ENCODE peak calls at places on chromosome 14, in seven cellular contexts. One of them, this sample, is unnamed.

GRCh38 chr14:95523818-95524448 is 7.5 kb upstream of the SYNE3 start:
- DNase-seq in iPS DF 6.9: no peak
- DNase-seq in lung: peak
- DNase-seq in HCT116: no peak
- DNase-seq in PC-3: no peak
- DNase-seq in fibroblast of lung: no peak
- DNase-seq in AG04450: peak
- DNase-seq in this sample: no peak

GRCh38 chr14:69355955-69356321 is 42.2 kb downstream of the ERH start:
- DNase-seq in AG04450: no peak
- DNase-seq in iPS DF 6.9: no peak
- DNase-seq in HCT116: no peak
- DNase-seq in lung: no peak
- DNase-seq in fibroblast of lung: peak
- DNase-seq in PC-3: peak
- DNase-seq in this sample: no peak

GRCh38 chr14:69105326-69105725 is 47.6 kb downstream of the DCAF5 start:
- DNase-seq in lung: no peak
- DNase-seq in AG04450: no peak
- DNase-seq in HCT116: peak
- DNase-seq in PC-3: peak
- DNase-seq in iPS DF 6.9: no peak
- DNase-seq in fibroblast of lung: peak
- DNase-seq in this sample: no peak

GRCh38 chr14:93747102-93747501 is 41.2 kb downstream of the PRIMA1 start:
- DNase-seq in PC-3: no peak
- DNase-seq in HCT116: no peak
- DNase-seq in lung: no peak
- DNase-seq in iPS DF 6.9: no peak
- DNase-seq in AG04450: no peak
- DNase-seq in fibroblast of lung: no peak
- DNase-seq in this sample: no peak

GRCh38 chr14:23033801-23034497 is 751 bp downstream of the PSMB5 start:
- DNase-seq in HCT116: no peak
- DNase-seq in fibroblast of lung: no peak
- DNase-seq in PC-3: no peak
- DNase-seq in iPS DF 6.9: no peak
- DNase-seq in AG04450: no peak
- DNase-seq in lung: no peak
- DNase-seq in this sample: no peak

GRCh38 chr14:99995700-99996356 is 69.4 kb upstream of the EVL start:
- DNase-seq in fibroblast of lung: peak
- DNase-seq in AG04450: no peak
- DNase-seq in iPS DF 6.9: peak
- DNase-seq in lung: peak
- DNase-seq in HCT116: peak
- DNase-seq in PC-3: peak
- DNase-seq in this sample: peak

GRCh38 chr14:52068741-52069616 is at the start of gene NID2:
- DNase-seq in AG04450: peak
- DNase-seq in PC-3: peak
- DNase-seq in lung: peak
- DNase-seq in HCT116: no peak
- DNase-seq in iPS DF 6.9: peak
- DNase-seq in fibroblast of lung: peak
- DNase-seq in this sample: peak

GRCh38 chr14:35766700-35767082 is 42.4 kb downstream of the RALGAPA1 start:
- DNase-seq in fibroblast of lung: no peak
- DNase-seq in AG04450: no peak
- DNase-seq in iPS DF 6.9: no peak
- DNase-seq in HCT116: no peak
- DNase-seq in PC-3: no peak
- DNase-seq in lung: no peak
- DNase-seq in this sample: no peak

GRCh38 chr14:44529026-44529425 is 21.9 kb upstream of the FSCB start:
- DNase-seq in fibroblast of lung: peak
- DNase-seq in lung: no peak
- DNase-seq in AG04450: no peak
- DNase-seq in iPS DF 6.9: no peak
- DNase-seq in PC-3: peak
- DNase-seq in HCT116: no peak
- DNase-seq in this sample: no peak

GRCh38 chr14:106844608-106845285 is 1318.4 kb downstream of the TMEM121 start:
- DNase-seq in HCT116: no peak
- DNase-seq in fibroblast of lung: no peak
- DNase-seq in AG04450: no peak
- DNase-seq in lung: peak
- DNase-seq in PC-3: peak
- DNase-seq in iPS DF 6.9: no peak
- DNase-seq in this sample: no peak

GRCh38 chr14:21668377-21668776 is 5.2 kb downstream of the OR4E1 start:
- DNase-seq in fibroblast of lung: no peak
- DNase-seq in PC-3: peak
- DNase-seq in iPS DF 6.9: no peak
- DNase-seq in HCT116: no peak
- DNase-seq in AG04450: no peak
- DNase-seq in lung: no peak
- DNase-seq in this sample: peak

GRCh38 chr14:102683399-102684275 is 91.2 kb downstream of the RCOR1 start:
- DNase-seq in PC-3: no peak
- DNase-seq in fibroblast of lung: no peak
- DNase-seq in lung: no peak
- DNase-seq in AG04450: no peak
- DNase-seq in iPS DF 6.9: no peak
- DNase-seq in HCT116: no peak
- DNase-seq in this sample: no peak

GRCh38 chr14:29805415-29806123 is 122.1 kb downstream of the PRKD1 start:
- DNase-seq in AG04450: peak
- DNase-seq in HCT116: no peak
- DNase-seq in PC-3: peak
- DNase-seq in lung: peak
- DNase-seq in fibroblast of lung: peak
- DNase-seq in iPS DF 6.9: no peak
- DNase-seq in this sample: peak

GRCh38 chr14:94940263-94940993 is 170.5 kb upstream of the GSC start:
- DNase-seq in fibroblast of lung: no peak
- DNase-seq in iPS DF 6.9: no peak
- DNase-seq in PC-3: no peak
- DNase-seq in HCT116: no peak
- DNase-seq in lung: no peak
- DNase-seq in AG04450: no peak
- DNase-seq in this sample: no peak

GRCh38 chr14:34951286-34951685 is 31.5 kb upstream of the SRP54 start:
- DNase-seq in PC-3: no peak
- DNase-seq in iPS DF 6.9: no peak
- DNase-seq in HCT116: no peak
- DNase-seq in AG04450: no peak
- DNase-seq in lung: no peak
- DNase-seq in fibroblast of lung: peak
- DNase-seq in this sample: no peak

GRCh38 chr14:95185452-95186392 is 28.4 kb upstream of the DICER1 start:
- DNase-seq in HCT116: no peak
- DNase-seq in AG04450: no peak
- DNase-seq in iPS DF 6.9: no peak
- DNase-seq in fibroblast of lung: peak
- DNase-seq in PC-3: no peak
- DNase-seq in lung: peak
- DNase-seq in this sample: no peak

GRCh38 chr14:96567289-96567899 is 65.2 kb downstream of the PAPOLA start:
- DNase-seq in fibroblast of lung: peak
- DNase-seq in iPS DF 6.9: no peak
- DNase-seq in PC-3: peak
- DNase-seq in AG04450: peak
- DNase-seq in HCT116: no peak
- DNase-seq in lung: no peak
- DNase-seq in this sample: no peak

GRCh38 chr14:68866991-68867533 is 74.2 kb upstream of the ZFP36L1 start:
- DNase-seq in fibroblast of lung: no peak
- DNase-seq in PC-3: no peak
- DNase-seq in lung: no peak
- DNase-seq in HCT116: no peak
- DNase-seq in AG04450: no peak
- DNase-seq in iPS DF 6.9: no peak
- DNase-seq in this sample: peak

GRCh38 chr14:83485591-83485990 is 1951.9 kb upstream of the SEL1L start:
- DNase-seq in lung: no peak
- DNase-seq in AG04450: no peak
- DNase-seq in fibroblast of lung: no peak
- DNase-seq in iPS DF 6.9: no peak
- DNase-seq in PC-3: no peak
- DNase-seq in HCT116: no peak
- DNase-seq in this sample: no peak

GRCh38 chr14:66508846-66509621 is 1.1 kb downstream of the GPHN start:
- DNase-seq in fibroblast of lung: peak
- DNase-seq in iPS DF 6.9: no peak
- DNase-seq in AG04450: no peak
- DNase-seq in lung: peak
- DNase-seq in HCT116: no peak
- DNase-seq in PC-3: peak
- DNase-seq in this sample: peak

DNA sequence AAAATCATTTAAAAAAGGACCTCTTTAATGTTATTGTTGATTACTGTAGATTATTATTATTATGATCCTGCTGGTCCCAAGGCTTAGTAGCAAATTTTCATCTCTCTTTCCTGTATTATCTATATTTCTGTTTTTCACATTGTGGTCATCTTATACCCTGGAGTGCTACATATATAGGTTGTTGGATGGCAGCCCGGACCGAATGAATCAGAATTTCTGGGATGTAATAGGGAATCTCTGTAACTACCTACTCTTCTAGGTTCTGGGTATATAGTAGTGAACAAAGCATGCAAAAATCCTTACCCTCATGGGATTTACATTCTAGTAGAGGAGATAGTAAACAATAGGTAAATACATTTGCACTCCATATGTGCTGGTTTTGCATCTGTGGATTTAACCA is 31.4 kb downstream of the NUBPL start:
- DNase-seq in lung: no peak
- DNase-seq in AG04450: no peak
- DNase-seq in iPS DF 6.9: no peak
- DNase-seq in fibroblast of lung: peak
- DNase-seq in PC-3: peak
- DNase-seq in HCT116: no peak
- DNase-seq in this sample: no peak
- H3K27ac ChIP-seq in lung: no peak
- H3K27ac ChIP-seq in AG04450: no peak
- H3K27ac ChIP-seq in iPS DF 6.9: no peak
- H3K27ac ChIP-seq in fibroblast of lung: no peak
- H3K27ac ChIP-seq in PC-3: no peak
- H3K27ac ChIP-seq in HCT116: no peak
- H3K27ac ChIP-seq in this sample: no peak

GRCh38 chr14:62304172-62304571 is 542.0 kb downstream of the SNAPC1 start:
- DNase-seq in HCT116: no peak
- DNase-seq in PC-3: no peak
- DNase-seq in fibroblast of lung: no peak
- DNase-seq in iPS DF 6.9: no peak
- DNase-seq in lung: no peak
- DNase-seq in AG04450: no peak
- DNase-seq in this sample: no peak

GRCh38 chr14:62301911-62302310 is 539.7 kb downstream of the SNAPC1 start:
- DNase-seq in iPS DF 6.9: no peak
- DNase-seq in AG04450: peak
- DNase-seq in fibroblast of lung: peak
- DNase-seq in PC-3: no peak
- DNase-seq in HCT116: no peak
- DNase-seq in lung: no peak
- DNase-seq in this sample: no peak

GRCh38 chr14:62307844-62308243 is 545.6 kb downstream of the SNAPC1 start:
- DNase-seq in fibroblast of lung: no peak
- DNase-seq in AG04450: no peak
- DNase-seq in HCT116: no peak
- DNase-seq in PC-3: no peak
- DNase-seq in lung: no peak
- DNase-seq in iPS DF 6.9: peak
- DNase-seq in this sample: no peak

GRCh38 chr14:62301076-62301475 is 538.9 kb downstream of the SNAPC1 start:
- DNase-seq in fibroblast of lung: peak
- DNase-seq in HCT116: no peak
- DNase-seq in iPS DF 6.9: no peak
- DNase-seq in PC-3: no peak
- DNase-seq in lung: no peak
- DNase-seq in AG04450: no peak
- DNase-seq in this sample: no peak

GRCh38 chr14:62303437-62303836 is 541.2 kb downstream of the SNAPC1 start:
- DNase-seq in HCT116: no peak
- DNase-seq in iPS DF 6.9: no peak
- DNase-seq in AG04450: no peak
- DNase-seq in PC-3: no peak
- DNase-seq in lung: no peak
- DNase-seq in fibroblast of lung: peak
- DNase-seq in this sample: no peak
- H3K27ac ChIP-seq in HCT116: no peak
- H3K27ac ChIP-seq in iPS DF 6.9: no peak
- H3K27ac ChIP-seq in AG04450: no peak
- H3K27ac ChIP-seq in PC-3: no peak
- H3K27ac ChIP-seq in lung: no peak
- H3K27ac ChIP-seq in fibroblast of lung: no peak
- H3K27ac ChIP-seq in this sample: no peak

GRCh38 chr14:104151546-104152245 is 13.3 kb downstream of the KIF26A start:
- DNase-seq in HCT116: no peak
- DNase-seq in iPS DF 6.9: no peak
- DNase-seq in PC-3: no peak
- DNase-seq in AG04450: no peak
- DNase-seq in fibroblast of lung: no peak
- DNase-seq in lung: no peak
- DNase-seq in this sample: no peak
- H3K27ac ChIP-seq in HCT116: no peak
- H3K27ac ChIP-seq in iPS DF 6.9: no peak
- H3K27ac ChIP-seq in PC-3: no peak
- H3K27ac ChIP-seq in AG04450: no peak
- H3K27ac ChIP-seq in fibroblast of lung: no peak
- H3K27ac ChIP-seq in lung: no peak
- H3K27ac ChIP-seq in this sample: peak

GRCh38 chr14:65096323-65097089 is 5.8 kb downstream of the MAX start:
- DNase-seq in HCT116: no peak
- DNase-seq in lung: no peak
- DNase-seq in fibroblast of lung: peak
- DNase-seq in iPS DF 6.9: no peak
- DNase-seq in AG04450: no peak
- DNase-seq in PC-3: no peak
- DNase-seq in this sample: no peak
- H3K27ac ChIP-seq in HCT116: no peak
- H3K27ac ChIP-seq in lung: peak
- H3K27ac ChIP-seq in fibroblast of lung: no peak
- H3K27ac ChIP-seq in iPS DF 6.9: no peak
- H3K27ac ChIP-seq in AG04450: peak
- H3K27ac ChIP-seq in PC-3: no peak
- H3K27ac ChIP-seq in this sample: no peak

DNA sequence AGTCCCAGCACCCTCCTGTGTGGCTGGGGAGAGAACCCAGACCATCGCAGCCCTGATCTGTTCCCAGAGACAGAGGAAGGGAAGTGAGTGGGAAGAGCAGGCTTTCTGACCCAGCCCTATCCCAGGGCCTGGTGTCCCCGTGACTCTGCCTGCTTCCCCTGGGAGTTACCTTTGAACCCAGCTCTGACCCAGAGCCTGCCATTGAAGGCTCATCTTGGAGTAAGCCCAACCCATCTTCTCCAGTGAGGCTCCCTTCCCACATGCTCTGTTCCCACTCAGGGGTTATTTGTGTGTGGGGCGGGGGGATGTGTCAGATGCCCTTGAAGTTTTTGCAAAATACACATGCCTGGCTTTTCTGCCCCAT is 6.0 kb downstream of the TMEM63C start:
- DNase-seq in PC-3: no peak
- DNase-seq in fibroblast of lung: no peak
- DNase-seq in lung: no peak
- DNase-seq in iPS DF 6.9: no peak
- DNase-seq in HCT116: no peak
- DNase-seq in AG04450: no peak
- DNase-seq in this sample: no peak
- H3K27ac ChIP-seq in PC-3: no peak
- H3K27ac ChIP-seq in fibroblast of lung: no peak
- H3K27ac ChIP-seq in lung: no peak
- H3K27ac ChIP-seq in iPS DF 6.9: no peak
- H3K27ac ChIP-seq in HCT116: no peak
- H3K27ac ChIP-seq in AG04450: no peak
- H3K27ac ChIP-seq in this sample: peak

This sample was measured in RWPE1.